ENCODE peak calls at places on chromosome 7, in five cellular contexts. One of them, this sample, is unnamed.

GRCh38 chr7:36130236-36130945 is 22.7 kb upstream of the EEPD1 start:
- DNase-seq in HCT116: no peak
- DNase-seq in GM12878: no peak
- DNase-seq in NT2/D1: no peak
- DNase-seq in H1: no peak
- DNase-seq in this sample: no peak

GRCh38 chr7:148118371-148118770 is 472.2 kb upstream of the C7orf33 start:
- DNase-seq in HCT116: no peak
- DNase-seq in GM12878: no peak
- DNase-seq in NT2/D1: no peak
- DNase-seq in H1: no peak
- DNase-seq in this sample: no peak

GRCh38 chr7:149241695-149242094 is 2.2 kb downstream of the ZNF212 start:
- DNase-seq in HCT116: no peak
- DNase-seq in GM12878: no peak
- DNase-seq in NT2/D1: no peak
- DNase-seq in H1: no peak
- DNase-seq in this sample: no peak

GRCh38 chr7:130740617-130741016 is 6.6 kb upstream of the KLF14 start:
- DNase-seq in HCT116: no peak
- DNase-seq in GM12878: no peak
- DNase-seq in NT2/D1: no peak
- DNase-seq in H1: no peak
- DNase-seq in this sample: no peak

GRCh38 chr7:102323914-102324195 is 32.4 kb downstream of the SPDYE6 start:
- DNase-seq in HCT116: no peak
- DNase-seq in GM12878: no peak
- DNase-seq in NT2/D1: no peak
- DNase-seq in H1: no peak
- DNase-seq in this sample: no peak

GRCh38 chr7:12119638-12120303 is 91.3 kb upstream of the TMEM106B start:
- DNase-seq in HCT116: no peak
- DNase-seq in GM12878: no peak
- DNase-seq in NT2/D1: peak; percentile 13
- DNase-seq in H1: no peak
- DNase-seq in this sample: peak; percentile 8

GRCh38 chr7:92621641-92622429 is 31.6 kb upstream of the FAM133B start:
- DNase-seq in HCT116: no peak
- DNase-seq in GM12878: peak; percentile 38
- DNase-seq in NT2/D1: no peak
- DNase-seq in H1: no peak
- DNase-seq in this sample: no peak

GRCh38 chr7:123958186-123958703 is 33.2 kb downstream of the SPAM1 start:
- DNase-seq in HCT116: no peak
- DNase-seq in GM12878: no peak
- DNase-seq in NT2/D1: no peak
- DNase-seq in H1: no peak
- DNase-seq in this sample: no peak

GRCh38 chr7:156832195-156832877 is 60.6 kb downstream of the LMBR1 start:
- DNase-seq in HCT116: no peak
- DNase-seq in GM12878: no peak
- DNase-seq in NT2/D1: no peak
- DNase-seq in H1: no peak
- DNase-seq in this sample: no peak

GRCh38 chr7:44093102-44093641 is 10.8 kb upstream of the POLM start:
- DNase-seq in HCT116: no peak
- DNase-seq in GM12878: no peak
- DNase-seq in NT2/D1: no peak
- DNase-seq in H1: no peak
- DNase-seq in this sample: no peak

GRCh38 chr7:33062023-33062781 is at the start of gene NT5C3A:
- DNase-seq in HCT116: no peak
- DNase-seq in GM12878: no peak
- DNase-seq in NT2/D1: peak; percentile 35
- DNase-seq in H1: no peak
- DNase-seq in this sample: peak; percentile 85

GRCh38 chr7:19869979-19870378 is 96.6 kb upstream of the TMEM196 start:
- DNase-seq in HCT116: no peak
- DNase-seq in GM12878: no peak
- DNase-seq in NT2/D1: no peak
- DNase-seq in H1: no peak
- DNase-seq in this sample: no peak

GRCh38 chr7:2705371-2706096 is 17.5 kb downstream of the AMZ1 start:
- DNase-seq in HCT116: no peak
- DNase-seq in GM12878: no peak
- DNase-seq in NT2/D1: no peak
- DNase-seq in H1: no peak
- DNase-seq in this sample: no peak

GRCh38 chr7:80637911-80638765 is at the start of gene CD36:
- DNase-seq in HCT116: no peak
- DNase-seq in GM12878: peak; percentile 37
- DNase-seq in NT2/D1: no peak
- DNase-seq in H1: no peak
- DNase-seq in this sample: no peak

GRCh38 chr7:52501696-52502095 is 533.7 kb upstream of the POM121L12 start:
- DNase-seq in HCT116: no peak
- DNase-seq in GM12878: no peak
- DNase-seq in NT2/D1: no peak
- DNase-seq in H1: no peak
- DNase-seq in this sample: no peak

GRCh38 chr7:149048805-149049204 is 20.5 kb upstream of the PDIA4 start:
- DNase-seq in HCT116: no peak
- DNase-seq in GM12878: no peak
- DNase-seq in NT2/D1: no peak
- DNase-seq in H1: no peak
- DNase-seq in this sample: no peak

GRCh38 chr7:98133621-98134266 is 27.1 kb downstream of the LMTK2 start:
- DNase-seq in HCT116: peak; percentile 55
- DNase-seq in GM12878: no peak
- DNase-seq in NT2/D1: no peak
- DNase-seq in H1: no peak
- DNase-seq in this sample: no peak

GRCh38 chr7:157043745-157044144 is 33.3 kb upstream of the MNX1 start:
- DNase-seq in HCT116: no peak
- DNase-seq in GM12878: no peak
- DNase-seq in NT2/D1: no peak
- DNase-seq in H1: no peak
- DNase-seq in this sample: no peak

GRCh38 chr7:43481905-43482678 is 100.8 kb upstream of the STK17A start:
- DNase-seq in HCT116: no peak
- DNase-seq in GM12878: no peak
- DNase-seq in NT2/D1: no peak
- DNase-seq in H1: no peak
- DNase-seq in this sample: no peak

GRCh38 chr7:2299131-2299829 is 15.0 kb downstream of the SNX8 start:
- DNase-seq in HCT116: no peak
- DNase-seq in GM12878: peak; percentile 92
- DNase-seq in NT2/D1: no peak
- DNase-seq in H1: no peak
- DNase-seq in this sample: no peak

DNA sequence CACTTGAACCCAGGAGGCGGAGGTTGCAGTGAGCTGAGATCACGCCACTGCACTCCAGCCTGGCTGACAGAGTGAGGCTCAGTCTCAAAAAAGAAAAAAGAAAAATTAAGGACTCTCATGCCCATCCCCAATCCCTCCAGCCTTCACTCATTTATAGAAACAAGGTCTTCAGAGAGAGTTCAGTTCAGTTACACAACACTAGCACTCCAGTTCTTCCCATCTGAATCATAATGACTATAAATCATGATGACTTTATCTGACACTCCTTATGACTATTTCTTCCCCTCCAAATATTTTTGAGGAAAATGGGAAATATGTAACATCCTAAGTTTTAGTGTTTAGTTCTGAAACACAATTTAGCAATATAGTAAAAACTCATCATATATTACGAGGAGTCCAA is 107.4 kb upstream of the LSM8 start:
- DNase-seq in HCT116: no peak
- DNase-seq in GM12878: no peak
- DNase-seq in NT2/D1: no peak
- DNase-seq in H1: no peak
- DNase-seq in this sample: no peak
- TF ChIP-seq YY1 in HCT116: no peak
- TF ChIP-seq YY1 in GM12878: no peak
- TF ChIP-seq YY1 in NT2/D1: no peak
- TF ChIP-seq YY1 in H1: no peak
- TF ChIP-seq YY1 in this sample: no peak

GRCh38 chr7:139797607-139798006 is 19.8 kb upstream of the HIPK2 start:
- DNase-seq in HCT116: no peak
- DNase-seq in GM12878: no peak
- DNase-seq in NT2/D1: no peak
- DNase-seq in H1: no peak
- DNase-seq in this sample: no peak

GRCh38 chr7:139798892-139799291 is 21.1 kb upstream of the HIPK2 start:
- DNase-seq in HCT116: no peak
- DNase-seq in GM12878: no peak
- DNase-seq in NT2/D1: no peak
- DNase-seq in H1: no peak
- DNase-seq in this sample: no peak

GRCh38 chr7:139799586-139799985 is 21.8 kb upstream of the HIPK2 start:
- DNase-seq in HCT116: no peak
- DNase-seq in GM12878: no peak
- DNase-seq in NT2/D1: no peak
- DNase-seq in H1: no peak
- DNase-seq in this sample: no peak

DNA sequence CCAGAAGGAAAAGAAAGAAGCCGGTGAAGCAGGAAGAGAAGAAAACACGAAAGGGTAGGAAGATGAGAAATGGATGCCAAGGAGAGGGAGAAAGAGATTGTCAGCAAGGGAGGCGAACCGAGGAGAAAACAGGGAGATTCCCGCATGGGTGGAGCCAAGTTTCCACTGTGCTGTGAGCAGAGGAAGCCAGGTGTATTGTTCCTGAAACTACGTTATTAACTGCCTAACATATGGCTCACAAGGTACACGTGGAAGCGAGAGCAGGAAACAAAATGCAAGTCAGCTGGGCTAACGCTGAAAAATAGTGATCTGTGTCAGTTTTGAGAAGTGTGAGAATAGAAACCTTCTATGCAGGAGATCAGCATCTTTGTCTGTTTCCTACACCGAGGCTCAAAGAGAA is 20.4 kb upstream of the HIPK2 start:
- DNase-seq in HCT116: no peak
- DNase-seq in GM12878: peak; percentile 39
- DNase-seq in NT2/D1: no peak
- DNase-seq in H1: no peak
- DNase-seq in this sample: no peak
- TF ChIP-seq YY1 in HCT116: no peak
- TF ChIP-seq YY1 in GM12878: no peak
- TF ChIP-seq YY1 in NT2/D1: no peak
- TF ChIP-seq YY1 in H1: no peak
- TF ChIP-seq YY1 in this sample: no peak

GRCh38 chr7:50142421-50143113 is 49.5 kb upstream of the ZPBP start:
- DNase-seq in HCT116: peak; percentile 36
- DNase-seq in GM12878: peak; percentile 24
- DNase-seq in NT2/D1: peak; percentile 15
- DNase-seq in H1: no peak
- DNase-seq in this sample: no peak
- TF ChIP-seq YY1 in HCT116: no peak
- TF ChIP-seq YY1 in GM12878: no peak
- TF ChIP-seq YY1 in NT2/D1: no peak
- TF ChIP-seq YY1 in H1: no peak
- TF ChIP-seq YY1 in this sample: no peak

GRCh38 chr7:116930156-116930913 is 23.0 kb upstream of the ST7 start:
- DNase-seq in HCT116: peak; percentile 69
- DNase-seq in GM12878: peak; percentile 44
- DNase-seq in NT2/D1: peak; percentile 79
- DNase-seq in H1: peak; percentile 68
- DNase-seq in this sample: peak; percentile 80
- TF ChIP-seq YY1 in HCT116: no peak
- TF ChIP-seq YY1 in GM12878: peak; percentile 67
- TF ChIP-seq YY1 in NT2/D1: no peak
- TF ChIP-seq YY1 in H1: peak; percentile 26
- TF ChIP-seq YY1 in this sample: no peak

GRCh38 chr7:41538810-41539724 is 163.8 kb downstream of the INHBA start:
- DNase-seq in HCT116: no peak
- DNase-seq in GM12878: no peak
- DNase-seq in NT2/D1: peak; percentile 89
- DNase-seq in H1: peak; percentile 25
- DNase-seq in this sample: no peak
- TF ChIP-seq YY1 in HCT116: no peak
- TF ChIP-seq YY1 in GM12878: no peak
- TF ChIP-seq YY1 in NT2/D1: no peak
- TF ChIP-seq YY1 in H1: peak; percentile 48
- TF ChIP-seq YY1 in this sample: no peak

DNA sequence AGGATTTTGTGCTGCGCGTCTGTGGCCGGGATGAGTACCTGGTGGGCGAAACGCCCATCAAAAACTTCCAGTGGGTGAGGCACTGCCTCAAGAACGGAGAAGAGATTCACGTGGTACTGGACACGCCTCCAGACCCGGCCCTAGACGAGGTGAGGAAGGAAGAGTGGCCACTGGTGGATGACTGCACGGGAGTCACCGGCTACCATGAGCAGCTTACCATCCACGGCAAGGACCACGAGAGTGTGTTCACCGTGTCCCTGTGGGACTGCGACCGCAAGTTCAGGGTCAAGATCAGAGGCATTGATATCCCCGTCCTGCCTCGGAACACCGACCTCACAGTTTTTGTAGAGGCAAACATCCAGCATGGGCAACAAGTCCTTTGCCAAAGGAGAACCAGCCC is 3.3 kb downstream of the PIK3CG start:
- DNase-seq in HCT116: no peak
- DNase-seq in GM12878: no peak
- DNase-seq in NT2/D1: no peak
- DNase-seq in H1: no peak
- DNase-seq in this sample: no peak
- TF ChIP-seq YY1 in HCT116: no peak
- TF ChIP-seq YY1 in GM12878: no peak
- TF ChIP-seq YY1 in NT2/D1: no peak
- TF ChIP-seq YY1 in H1: no peak
- TF ChIP-seq YY1 in this sample: no peak

This sample was measured in SK-N-SH.